ENCODE peak calls at places on chromosome 17, in five cellular contexts. One of them, this sample, is unnamed.

GRCh38 chr17:4165301-4166010 is 22.5 kb downstream of the CYB5D2 start:
- DNase-seq in cardiac muscle cell: peak; percentile 68
- DNase-seq in heart right ventricle: peak; percentile 62
- DNase-seq in H7: no peak
- DNase-seq in ovary: no peak
- DNase-seq in this sample: no peak

GRCh38 chr17:82031885-82032627 is 578 bp downstream of the RAC3 start:
- DNase-seq in cardiac muscle cell: peak; percentile 43
- DNase-seq in heart right ventricle: no peak
- DNase-seq in H7: peak; percentile 97
- DNase-seq in ovary: no peak
- DNase-seq in this sample: no peak

GRCh38 chr17:49022391-49022941 is 25.3 kb downstream of the IGF2BP1 start:
- DNase-seq in cardiac muscle cell: peak; percentile 84
- DNase-seq in heart right ventricle: no peak
- DNase-seq in H7: peak; percentile 94
- DNase-seq in ovary: no peak
- DNase-seq in this sample: no peak

GRCh38 chr17:65055708-65056638 is 567 bp downstream of the GNA13 start:
- DNase-seq in cardiac muscle cell: peak; percentile 58
- DNase-seq in heart right ventricle: peak; percentile 69
- DNase-seq in H7: peak; percentile 69
- DNase-seq in ovary: peak; percentile 59
- DNase-seq in this sample: no peak

GRCh38 chr17:45813051-45813731 is 29.1 kb downstream of the CRHR1 start:
- DNase-seq in cardiac muscle cell: peak; percentile 63
- DNase-seq in heart right ventricle: no peak
- DNase-seq in H7: peak; percentile 96
- DNase-seq in ovary: no peak
- DNase-seq in this sample: no peak

GRCh38 chr17:4090898-4091297 is 51.9 kb downstream of the ZZEF1 start:
- DNase-seq in cardiac muscle cell: no peak
- DNase-seq in heart right ventricle: no peak
- DNase-seq in H7: no peak
- DNase-seq in ovary: no peak
- DNase-seq in this sample: no peak

GRCh38 chr17:6066183-6066948 is 3.8 kb upstream of the WSCD1 start:
- DNase-seq in cardiac muscle cell: no peak
- DNase-seq in heart right ventricle: no peak
- DNase-seq in H7: no peak
- DNase-seq in ovary: no peak
- DNase-seq in this sample: no peak

GRCh38 chr17:55996826-55997225 is 156.4 kb upstream of the ANKFN1 start:
- DNase-seq in cardiac muscle cell: no peak
- DNase-seq in heart right ventricle: no peak
- DNase-seq in H7: no peak
- DNase-seq in ovary: no peak
- DNase-seq in this sample: no peak

GRCh38 chr17:4616456-4616855 is 25.0 kb downstream of the ALOX15 start:
- DNase-seq in cardiac muscle cell: no peak
- DNase-seq in heart right ventricle: no peak
- DNase-seq in H7: no peak
- DNase-seq in ovary: no peak
- DNase-seq in this sample: no peak

GRCh38 chr17:12666718-12667117 is 1.0 kb downstream of the MYOCD start:
- DNase-seq in cardiac muscle cell: no peak
- DNase-seq in heart right ventricle: no peak
- DNase-seq in H7: no peak
- DNase-seq in ovary: no peak
- DNase-seq in this sample: no peak

GRCh38 chr17:47733047-47733413 is at the start of gene TBX21:
- DNase-seq in cardiac muscle cell: peak; percentile 94
- DNase-seq in heart right ventricle: peak; percentile 64
- DNase-seq in H7: peak; percentile 94
- DNase-seq in ovary: no peak
- DNase-seq in this sample: no peak

GRCh38 chr17:28760561-28760960 is 16.8 kb downstream of the TRAF4 start:
- DNase-seq in cardiac muscle cell: no peak
- DNase-seq in heart right ventricle: no peak
- DNase-seq in H7: peak; percentile 40
- DNase-seq in ovary: no peak
- DNase-seq in this sample: no peak

GRCh38 chr17:67942810-67943209 is 53.5 kb downstream of the C17orf58 start:
- DNase-seq in cardiac muscle cell: peak; percentile 7
- DNase-seq in heart right ventricle: no peak
- DNase-seq in H7: peak; percentile 31
- DNase-seq in ovary: no peak
- DNase-seq in this sample: no peak

GRCh38 chr17:62703269-62703775 is 75.9 kb downstream of the MRC2 start:
- DNase-seq in cardiac muscle cell: no peak
- DNase-seq in heart right ventricle: no peak
- DNase-seq in H7: no peak
- DNase-seq in ovary: peak; percentile 36
- DNase-seq in this sample: no peak

GRCh38 chr17:10162034-10162433 is 36.4 kb downstream of the GAS7 start:
- DNase-seq in cardiac muscle cell: no peak
- DNase-seq in heart right ventricle: no peak
- DNase-seq in H7: no peak
- DNase-seq in ovary: no peak
- DNase-seq in this sample: no peak

GRCh38 chr17:12421646-12422306 is 243.9 kb upstream of the MYOCD start:
- DNase-seq in cardiac muscle cell: no peak
- DNase-seq in heart right ventricle: no peak
- DNase-seq in H7: no peak
- DNase-seq in ovary: no peak
- DNase-seq in this sample: no peak

GRCh38 chr17:61378658-61379456 is 20.8 kb upstream of the TBX2 start:
- DNase-seq in cardiac muscle cell: no peak
- DNase-seq in heart right ventricle: no peak
- DNase-seq in H7: no peak
- DNase-seq in ovary: no peak
- DNase-seq in this sample: no peak

GRCh38 chr17:39763046-39763800 is 25.5 kb downstream of the GRB7 start:
- DNase-seq in cardiac muscle cell: no peak
- DNase-seq in heart right ventricle: no peak
- DNase-seq in H7: no peak
- DNase-seq in ovary: no peak
- DNase-seq in this sample: no peak

GRCh38 chr17:31509805-31510177 is 118.3 kb downstream of the RAB11FIP4 start:
- DNase-seq in cardiac muscle cell: no peak
- DNase-seq in heart right ventricle: no peak
- DNase-seq in H7: no peak
- DNase-seq in ovary: no peak
- DNase-seq in this sample: no peak

GRCh38 chr17:59725691-59726090 is 18.2 kb downstream of the VMP1 start:
- DNase-seq in cardiac muscle cell: no peak
- DNase-seq in heart right ventricle: no peak
- DNase-seq in H7: no peak
- DNase-seq in ovary: no peak
- DNase-seq in this sample: no peak

GRCh38 chr17:49574283-49574892 is 1.3 kb upstream of the NXPH3 start:
- DNase-seq in cardiac muscle cell: no peak
- DNase-seq in heart right ventricle: no peak
- DNase-seq in H7: peak; percentile 32
- DNase-seq in ovary: no peak
- DNase-seq in this sample: no peak

GRCh38 chr17:633133-633532 is 81.5 kb downstream of the VPS53 start:
- DNase-seq in cardiac muscle cell: no peak
- DNase-seq in heart right ventricle: no peak
- DNase-seq in H7: no peak
- DNase-seq in ovary: no peak
- DNase-seq in this sample: no peak

GRCh38 chr17:76715462-76715830 is 4.7 kb upstream of the MXRA7 start:
- DNase-seq in cardiac muscle cell: no peak
- DNase-seq in heart right ventricle: no peak
- DNase-seq in H7: no peak
- DNase-seq in ovary: no peak
- DNase-seq in this sample: no peak

GRCh38 chr17:43713494-43714162 is 45.0 kb downstream of the SOST start:
- DNase-seq in cardiac muscle cell: peak; percentile 48
- DNase-seq in heart right ventricle: peak; percentile 45
- DNase-seq in H7: peak; percentile 85
- DNase-seq in ovary: no peak
- DNase-seq in this sample: no peak

GRCh38 chr17:2990396-2990795 is 73.0 kb downstream of the OR1D5 start:
- DNase-seq in cardiac muscle cell: no peak
- DNase-seq in heart right ventricle: no peak
- DNase-seq in H7: no peak
- DNase-seq in ovary: no peak
- DNase-seq in this sample: no peak

GRCh38 chr17:419073-419735 is 66.6 kb upstream of the RPH3AL start:
- DNase-seq in cardiac muscle cell: no peak
- DNase-seq in heart right ventricle: no peak
- DNase-seq in H7: no peak
- DNase-seq in ovary: no peak
- DNase-seq in this sample: no peak

GRCh38 chr17:71111460-71111859 is 942.1 kb downstream of the KCNJ2 start:
- DNase-seq in cardiac muscle cell: no peak
- DNase-seq in heart right ventricle: no peak
- DNase-seq in H7: no peak
- DNase-seq in ovary: no peak
- DNase-seq in this sample: no peak

GRCh38 chr17:42414782-42415409 is 8.2 kb downstream of the CAVIN1 start:
- DNase-seq in cardiac muscle cell: no peak
- DNase-seq in heart right ventricle: no peak
- DNase-seq in H7: peak; percentile 66
- DNase-seq in ovary: no peak
- DNase-seq in this sample: no peak

GRCh38 chr17:72182256-72182890 is 61.6 kb downstream of the SOX9 start:
- DNase-seq in cardiac muscle cell: no peak
- DNase-seq in heart right ventricle: no peak
- DNase-seq in H7: peak; percentile 42
- DNase-seq in ovary: no peak
- DNase-seq in this sample: no peak

GRCh38 chr17:58493506-58493905 is 5.3 kb upstream of the HSF5 start:
- DNase-seq in cardiac muscle cell: no peak
- DNase-seq in heart right ventricle: no peak
- DNase-seq in H7: no peak
- DNase-seq in ovary: no peak
- DNase-seq in this sample: no peak
- H3K36me3 ChIP-seq in cardiac muscle cell: peaks cover 64% of the 10 kb centered on the region
- H3K36me3 ChIP-seq in heart right ventricle: peaks cover 97% of the 10 kb centered on the region
- H3K36me3 ChIP-seq in H7: peaks cover 48% of the 10 kb centered on the region
- H3K36me3 ChIP-seq in ovary: no peaks in the 10 kb centered on the region
- H3K36me3 ChIP-seq in this sample: peaks cover 33% of the 10 kb centered on the region

DNA sequence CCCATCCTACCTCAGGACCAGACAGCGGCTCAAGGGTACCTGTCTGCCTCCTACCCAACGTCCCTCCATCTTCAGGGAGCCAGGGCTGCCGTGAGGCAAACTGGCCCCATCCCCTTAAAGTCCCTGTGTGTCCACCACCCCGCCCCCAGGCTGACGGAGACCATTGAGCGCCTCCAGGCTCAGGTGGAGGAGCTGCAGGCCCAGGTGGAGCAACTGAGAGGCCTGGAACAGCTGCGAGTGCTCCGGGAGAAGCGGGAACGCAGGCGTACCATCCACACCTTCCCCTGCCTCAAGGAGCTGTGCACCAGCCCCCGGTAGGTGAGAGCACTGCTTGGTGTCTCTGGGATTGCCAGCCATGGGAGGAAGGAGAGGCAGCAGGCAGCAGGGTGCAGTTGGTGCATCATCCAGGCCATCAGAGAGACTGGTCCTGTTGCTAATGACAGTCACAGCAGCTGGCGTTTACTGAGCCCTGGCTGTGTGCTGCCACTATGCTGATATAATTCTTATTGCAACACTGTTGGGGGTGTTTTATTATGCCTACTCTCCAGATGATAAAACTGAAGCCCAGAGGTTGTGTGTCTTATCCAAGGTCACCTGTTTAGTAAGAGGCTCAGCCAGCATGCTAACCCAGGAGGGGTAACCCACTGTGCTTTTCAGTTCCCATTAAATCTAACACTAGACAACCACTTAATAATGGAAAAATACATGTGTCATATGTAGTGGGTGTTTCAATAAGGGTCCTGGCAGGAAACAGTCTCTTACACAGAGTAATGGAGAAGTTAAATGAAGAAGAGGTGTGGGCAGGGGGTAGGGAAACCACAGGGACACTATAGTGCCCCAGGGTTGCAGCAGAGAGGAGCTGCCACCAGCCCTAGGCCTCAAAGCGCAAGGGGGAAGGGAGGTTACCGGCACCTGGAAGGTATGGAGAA is 10.3 kb upstream of the MRPL58 start:
- DNase-seq in cardiac muscle cell: no peak
- DNase-seq in heart right ventricle: no peak
- DNase-seq in H7: peak; percentile 32
- DNase-seq in ovary: no peak
- DNase-seq in this sample: no peak
- H3K36me3 ChIP-seq in cardiac muscle cell: peaks cover 4% of the 10 kb centered on the region
- H3K36me3 ChIP-seq in heart right ventricle: peaks cover 59% of the 10 kb centered on the region
- H3K36me3 ChIP-seq in H7: peaks cover 3% of the 10 kb centered on the region
- H3K36me3 ChIP-seq in ovary: no peaks in the 10 kb centered on the region
- H3K36me3 ChIP-seq in this sample: peaks cover 4% of the 10 kb centered on the region

DNA sequence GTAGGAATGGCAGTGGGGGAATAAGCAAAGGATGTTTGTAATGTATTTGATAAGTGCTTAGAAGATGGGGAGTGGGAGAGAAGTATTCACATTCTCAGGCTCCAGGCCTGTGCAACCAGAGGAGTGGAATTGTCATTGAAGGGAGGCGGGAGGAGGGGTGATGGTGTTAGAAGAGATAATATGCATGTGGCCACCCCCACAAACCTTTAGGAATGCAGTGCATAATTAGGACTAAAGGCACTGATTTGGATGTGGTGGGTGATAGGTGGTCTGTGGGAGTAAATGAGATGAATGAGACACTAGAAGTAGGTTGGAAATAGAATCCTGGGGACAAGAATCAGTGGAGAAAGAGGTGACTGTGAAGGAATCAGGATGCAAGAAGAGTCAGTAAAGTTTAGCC is 27.1 kb downstream of the UTP18 start:
- DNase-seq in cardiac muscle cell: no peak
- DNase-seq in heart right ventricle: no peak
- DNase-seq in H7: no peak
- DNase-seq in ovary: no peak
- DNase-seq in this sample: no peak
- H3K36me3 ChIP-seq in cardiac muscle cell: peaks cover 63% of the 10 kb centered on the region
- H3K36me3 ChIP-seq in heart right ventricle: peaks cover 100% of the 10 kb centered on the region
- H3K36me3 ChIP-seq in H7: peaks cover 19% of the 10 kb centered on the region
- H3K36me3 ChIP-seq in ovary: no peaks in the 10 kb centered on the region
- H3K36me3 ChIP-seq in this sample: peaks cover 23% of the 10 kb centered on the region

GRCh38 chr17:1872976-1873375 is 43.2 kb downstream of the RPA1 start:
- DNase-seq in cardiac muscle cell: no peak
- DNase-seq in heart right ventricle: no peak
- DNase-seq in H7: no peak
- DNase-seq in ovary: no peak
- DNase-seq in this sample: no peak
- H3K36me3 ChIP-seq in cardiac muscle cell: peaks cover 17% of the 10 kb centered on the region
- H3K36me3 ChIP-seq in heart right ventricle: peaks cover 89% of the 10 kb centered on the region
- H3K36me3 ChIP-seq in H7: peaks cover 6% of the 10 kb centered on the region
- H3K36me3 ChIP-seq in ovary: no peaks in the 10 kb centered on the region
- H3K36me3 ChIP-seq in this sample: peaks cover 11% of the 10 kb centered on the region

GRCh38 chr17:80384078-80384960 is 30.6 kb upstream of the ENDOV start:
- DNase-seq in cardiac muscle cell: no peak
- DNase-seq in heart right ventricle: no peak
- DNase-seq in H7: no peak
- DNase-seq in ovary: no peak
- DNase-seq in this sample: no peak
- H3K36me3 ChIP-seq in cardiac muscle cell: peaks cover 7% of the 10 kb centered on the region
- H3K36me3 ChIP-seq in heart right ventricle: peaks cover 100% of the 10 kb centered on the region
- H3K36me3 ChIP-seq in H7: peaks cover 34% of the 10 kb centered on the region
- H3K36me3 ChIP-seq in ovary: no peaks in the 10 kb centered on the region
- H3K36me3 ChIP-seq in this sample: peaks cover 44% of the 10 kb centered on the region

GRCh38 chr17:78421084-78421533 is 42.7 kb downstream of the PGS1 start:
- DNase-seq in cardiac muscle cell: no peak
- DNase-seq in heart right ventricle: no peak
- DNase-seq in H7: no peak
- DNase-seq in ovary: no peak
- DNase-seq in this sample: no peak
- H3K36me3 ChIP-seq in cardiac muscle cell: peaks cover 9% of the 10 kb centered on the region
- H3K36me3 ChIP-seq in heart right ventricle: peaks cover 87% of the 10 kb centered on the region
- H3K36me3 ChIP-seq in H7: peaks cover 36% of the 10 kb centered on the region
- H3K36me3 ChIP-seq in ovary: no peaks in the 10 kb centered on the region
- H3K36me3 ChIP-seq in this sample: peaks cover 31% of the 10 kb centered on the region

This sample was measured in keratinocyte.